ENCODE peak calls at places on chromosomes 16 and 17, in nine cellular contexts. Z is tibial nerve, O is fibroblast of mammary gland, K is body of pancreas, S is AG10803, X is adrenal gland, Y is HFFc6, R is neural crest cell, J is AG09319. T is an unnamed sample.

GRCh38 chr16:69408451-69408850 is 16.0 kb upstream of the CYB5B start:
- DNase-seq in S (no peak), R (no peak), X (no peak), Z (no peak), K (no peak), J (no peak), Y (no peak), O (no peak), T (no peak)

GRCh38 chr16:86110134-86110533 is 211.2 kb downstream of the IRF8 start:
- DNase-seq in K (no peak), Z (no peak), Y (no peak), O (no peak), R (no peak), X (no peak), S (no peak), J (no peak), T (no peak)

GRCh38 chr16:70271696-70272095 is 17.6 kb downstream of the AARS1 start:
- DNase-seq in K (no peak), J (no peak), Y (no peak), S (no peak), O (no peak), R (no peak), X (no peak), Z (no peak), T (peak; percentile 55)

GRCh38 chr17:34820922-34821321 is 140.3 kb downstream of the CCT6B start:
- DNase-seq in J (no peak), X (no peak), Y (no peak), S (no peak), K (no peak), Z (no peak), R (no peak), O (no peak), T (no peak)

GRCh38 chr16:53809088-53809951 is 105.4 kb downstream of the FTO start:
- DNase-seq in K (no peak), Z (no peak), Y (peak; percentile 84), S (peak; percentile 94), O (peak; percentile 80), X (no peak), R (no peak), J (no peak), T (no peak)

GRCh38 chr17:83025636-83026280 is 53.7 kb upstream of the METRNL start:
- DNase-seq in K (no peak), R (no peak), S (no peak), Z (no peak), O (no peak), X (no peak), Y (no peak), J (no peak), T (no peak)

GRCh38 chr16:1069154-1069553 is 3.4 kb upstream of the SSTR5 start:
- DNase-seq in K (peak; percentile 28), Y (no peak), X (no peak), J (no peak), O (no peak), S (no peak), Z (no peak), R (no peak), T (no peak)

GRCh38 chr17:50130778-50131317 is 888 bp upstream of the SAMD14 start:
- DNase-seq in R (no peak), O (no peak), X (no peak), S (no peak), Z (no peak), K (no peak), J (no peak), Y (no peak), T (no peak)

GRCh38 chr17:40313660-40314556 is 4.9 kb downstream of the RARA start:
- DNase-seq in X (no peak), K (peak; percentile 4), S (no peak), J (no peak), R (no peak), Z (no peak), Y (no peak), O (peak; percentile 44), T (peak; percentile 39)

GRCh38 chr16:12468552-12468951 is 335.1 kb downstream of the CPPED1 start:
- DNase-seq in Y (no peak), R (no peak), Z (no peak), O (no peak), K (no peak), J (no peak), S (no peak), X (no peak), T (no peak)

GRCh38 chr16:30787613-30788378 is 791 bp upstream of the ZNF629 start:
- DNase-seq in O (no peak), K (no peak), Y (no peak), Z (no peak), R (no peak), S (no peak), J (no peak), X (no peak), T (no peak)

GRCh38 chr16:87169509-87169985 is 147.6 kb downstream of the C16orf95 start:
- DNase-seq in Y (no peak), S (peak; percentile 37), O (no peak), R (no peak), J (no peak), K (no peak), Z (no peak), X (no peak), T (no peak)

GRCh38 chr17:79622776-79623175 is 11.9 kb upstream of the RBFOX3 start:
- DNase-seq in R (no peak), Z (no peak), S (no peak), J (no peak), X (no peak), K (no peak), Y (no peak), O (no peak), T (peak; percentile 50)

GRCh38 chr17:76092526-76093413 is 10.8 kb downstream of the EXOC7 start:
- DNase-seq in X (no peak), O (no peak), K (no peak), Y (no peak), J (no peak), Z (no peak), S (no peak), R (no peak), T (peak; percentile 75)

GRCh38 chr16:15521758-15522509 is 87.5 kb downstream of the BMERB1 start:
- DNase-seq in X (no peak), S (peak; percentile 49), R (no peak), Y (no peak), K (no peak), J (no peak), Z (peak; percentile 10), O (peak; percentile 15), T (no peak)

GRCh38 chr17:60534010-60534555 is 8.0 kb upstream of the APPBP2 start:
- DNase-seq in R (no peak), K (no peak), J (no peak), Y (no peak), S (no peak), Z (no peak), X (no peak), O (peak; percentile 36), T (no peak)

GRCh38 chr17:31582151-31582907 is 190.9 kb downstream of the RAB11FIP4 start:
- DNase-seq in Y (no peak), X (peak; percentile 63), R (no peak), S (peak; percentile 64), O (no peak), J (peak; percentile 61), Z (no peak), K (peak; percentile 27), T (no peak)

GRCh38 chr16:23408242-23409201 is 44.5 kb downstream of the COG7 start:
- DNase-seq in Y (peak; percentile 76), R (no peak), J (no peak), O (peak; percentile 72), X (no peak), K (peak; percentile 74), Z (peak; percentile 27), S (peak; percentile 85), T (no peak)

DNA sequence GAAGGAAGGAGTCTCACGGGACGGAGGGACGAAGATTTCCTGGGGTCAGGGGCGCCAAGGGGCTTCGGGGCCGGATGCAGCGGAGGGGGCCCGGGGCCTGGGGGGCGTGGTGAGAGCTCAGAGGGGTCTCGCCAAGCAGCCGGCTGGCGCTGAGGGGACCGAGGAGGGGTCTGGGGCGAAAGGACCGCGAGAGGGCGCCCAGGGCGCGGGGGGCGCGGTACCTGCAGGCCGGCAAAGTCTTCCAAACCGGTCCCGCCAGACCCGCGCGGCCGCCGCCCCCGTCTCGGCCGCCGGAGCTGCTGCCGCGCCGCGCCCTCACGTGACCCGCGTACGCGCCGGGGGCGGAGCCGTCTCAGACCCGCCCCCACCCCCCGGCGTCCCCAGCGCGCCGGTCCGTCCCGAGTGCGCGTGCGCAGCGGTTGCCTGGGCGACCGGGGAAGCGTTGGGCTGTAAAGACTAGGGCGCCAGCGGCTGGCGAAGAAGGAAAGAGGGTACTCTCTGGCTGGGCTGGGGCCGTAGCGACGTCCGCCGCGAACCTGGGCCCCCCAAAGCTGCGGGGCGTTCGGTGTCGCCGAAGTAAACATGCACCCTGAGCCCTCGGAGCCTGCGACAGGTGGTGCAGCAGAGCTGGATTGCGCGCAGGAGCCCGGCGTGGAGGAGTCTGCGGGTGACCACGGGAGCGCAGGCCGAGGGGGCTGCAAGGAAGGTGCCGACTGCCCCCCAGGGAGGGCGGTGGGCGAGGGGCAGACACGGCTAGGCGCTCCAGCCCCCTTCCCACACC is at the start of the genes DNAAF1 and HSDL1:
- DNase-seq in X (peak; percentile 92), Y (peak; percentile 63), S (peak; percentile 76), Z (peak; percentile 85), J (peak; percentile 45), K (peak; percentile 94), O (peak; percentile 72), R (peak; percentile 94), T (no peak)
- TF ChIP-seq CTCF in X (no peak), Y (peak; percentile 44), S (no peak), Z (no peak), J (no peak), K (no peak), O (no peak), R (no peak), T (no peak)

GRCh38 chr16:67015317-67015731 is 13.6 kb upstream of the CBFB start:
- DNase-seq in Z (no peak), J (no peak), K (no peak), S (no peak), Y (no peak), R (no peak), X (no peak), O (no peak), T (peak; percentile 27)
- TF ChIP-seq CTCF in Z (no peak), J (no peak), K (peak; percentile 32), S (no peak), Y (no peak), R (no peak), X (no peak), O (peak; percentile 1), T (peak; percentile 22)

DNA sequence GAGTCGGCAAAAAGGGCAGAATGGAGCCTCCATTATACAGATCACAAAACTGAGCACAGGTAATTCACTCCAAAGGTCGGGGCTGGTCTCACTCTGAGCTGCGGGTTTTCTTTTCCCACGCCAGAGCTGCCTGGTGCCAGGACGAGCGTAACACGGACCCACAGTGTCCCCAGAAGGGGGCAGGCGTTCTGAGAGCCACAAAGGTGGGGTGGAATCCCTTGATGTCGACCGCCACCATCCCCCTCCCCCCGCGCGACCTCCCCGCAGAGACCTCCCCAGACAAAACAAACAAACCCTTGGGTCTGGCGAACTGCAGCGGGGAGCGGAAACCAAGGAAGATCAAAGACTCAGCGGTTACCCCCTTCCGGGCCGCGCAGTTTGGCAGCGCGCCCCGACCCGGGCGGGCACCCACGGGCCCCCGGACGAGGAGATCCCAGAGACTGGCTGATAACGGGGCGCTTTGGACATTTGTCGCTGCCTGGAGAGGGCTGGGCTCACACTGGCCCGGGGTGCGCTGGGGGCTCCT is 793 bp upstream of the NKD1 start:
- DNase-seq in X (peak; percentile 64), S (no peak), K (peak; percentile 79), Y (no peak), Z (no peak), O (no peak), R (peak; percentile 45), J (no peak), T (no peak)
- TF ChIP-seq CTCF in X (no peak), S (no peak), K (peak; percentile 44), Y (no peak), Z (peak; percentile 9), O (no peak), R (peak; percentile 51), J (no peak), T (peak; percentile 54)

GRCh38 chr16:5615868-5616642 is 518.5 kb upstream of the EEF2KMT start:
- DNase-seq in J (no peak), O (peak; percentile 16), R (peak; percentile 70), Z (peak; percentile 7), K (peak; percentile 58), X (peak; percentile 55), S (no peak), Y (peak; percentile 30), T (no peak)
- TF ChIP-seq CTCF in J (no peak), O (peak; percentile 39), R (peak; percentile 91), Z (peak; percentile 62), K (peak; percentile 60), X (peak; percentile 56), S (peak; percentile 21), Y (peak; percentile 85), T (peak; percentile 68)